ENCODE peak calls at places on chromosomes 13 and 19, in six cellular contexts. P is ureter; V is hypothalamus; M is AG04450; D is activated CD4-positive, alpha-beta T cell treated with anti-CD3 and anti-CD28 coated beads, Interleukin-2, amount 50 U/mL, for 24 hours; I is lower leg skin. L is an unnamed sample.

GRCh38 chr13:114224201-114224600 is 10.5 kb upstream of the CDC16 start:
- DNase-seq in P (no peak), V (no peak), M (no peak), D (no peak), I (no peak), L (no peak)

GRCh38 chr13:109145631-109146030 is 516.2 kb downstream of the MYO16 start:
- DNase-seq in P (no peak), V (no peak), M (peak), D (no peak), I (no peak), L (no peak)

GRCh38 chr13:30634838-30635237 is 17.1 kb downstream of the USPL1 start:
- DNase-seq in P (no peak), V (no peak), M (no peak), D (no peak), I (no peak), L (no peak)

GRCh38 chr13:93715866-93716265 is 489.3 kb downstream of the GPC6 start:
- DNase-seq in P (no peak), V (no peak), M (no peak), D (no peak), I (no peak), L (no peak)

GRCh38 chr13:52450793-52451116 is 321 bp upstream of the VPS36 start:
- DNase-seq in P (no peak), V (no peak), M (no peak), D (no peak), I (no peak), L (no peak)

GRCh38 chr13:94263038-94263437 is 216.4 kb downstream of the DCT start:
- DNase-seq in P (no peak), V (no peak), M (no peak), D (no peak), I (no peak), L (no peak)

GRCh38 chr13:79862515-79862914 is 381.6 kb downstream of the NDFIP2 start:
- DNase-seq in P (no peak), V (no peak), M (no peak), D (no peak), I (no peak), L (no peak)

GRCh38 chr13:70580825-70581224 is 472.6 kb upstream of the KLHL1 start:
- DNase-seq in P (no peak), V (no peak), M (no peak), D (no peak), I (no peak), L (no peak)

GRCh38 chr13:33745370-33746324 is 72.3 kb upstream of the RFC3 start:
- DNase-seq in P (no peak), V (no peak), M (no peak), D (no peak), I (no peak), L (peak)

GRCh38 chr19:16604615-16605014 is 23.4 kb downstream of the MED26 start:
- DNase-seq in P (no peak), V (no peak), M (no peak), D (no peak), I (no peak), L (no peak)

GRCh38 chr13:94546071-94546839 is 49.7 kb downstream of the TGDS start:
- DNase-seq in P (no peak), V (no peak), M (no peak), D (no peak), I (no peak), L (no peak)

GRCh38 chr19:31626941-31627340 is 277.7 kb upstream of the TSHZ3 start:
- DNase-seq in P (no peak), V (no peak), M (no peak), D (no peak), I (no peak), L (no peak)

GRCh38 chr19:48095637-48096175 is 14.9 kb downstream of the PLA2G4C start:
- DNase-seq in P (no peak), V (no peak), M (no peak), D (no peak), I (no peak), L (no peak)